ENCODE peak calls at places on chromosomes 3 and 15, in six cellular contexts. M is HCEC 1CT, I is NCI-H1092 treated with DMSO at 0.1 percent for 48 hours, W is mesendoderm, T is NCI-H345, H is cardiac muscle cell. B is an unnamed sample.
A peak's percentile ranks its signal among the peaks of the same experiment; 100 is the strongest.

GRCh38 chr3:57110797-57111196 is 50.3 kb downstream of the SPATA12 start:
- DNase-seq in M (no peak), I (peak; percentile 61), W (no peak), T (peak; percentile 86), H (peak; percentile 25), B (no peak)

GRCh38 chr15:89177633-89178306 is 43.6 kb downstream of the RLBP1 start:
- DNase-seq in M (peak; percentile 52), I (peak; percentile 32), W (peak; percentile 78), T (peak; percentile 26), H (peak; percentile 71), B (peak; percentile 56)

GRCh38 chr15:33098082-33099058 is 96.1 kb downstream of the FMN1 start:
- DNase-seq in M (peak; percentile 93), I (no peak), W (peak; percentile 68), T (no peak), H (no peak), B (no peak)

GRCh38 chr3:81308296-81308695 is 453.1 kb downstream of the GBE1 start:
- DNase-seq in M (peak; percentile 26), I (no peak), W (peak; percentile 4), T (no peak), H (no peak), B (no peak)

GRCh38 chr15:65812467-65812866 is 20.4 kb upstream of the DENND4A start:
- DNase-seq in M (no peak), I (no peak), W (no peak), T (no peak), H (no peak), B (no peak)

GRCh38 chr3:128033102-128033501 is 19.1 kb upstream of the SEC61A1 start:
- DNase-seq in M (no peak), I (no peak), W (no peak), T (no peak), H (no peak), B (no peak)

GRCh38 chr3:15585111-15585844 is 16.1 kb downstream of the HACL1 start:
- DNase-seq in M (no peak), I (no peak), W (no peak), T (no peak), H (no peak), B (no peak)

GRCh38 chr3:53495518-53496501 is 1.4 kb downstream of the CACNA1D start:
- DNase-seq in M (no peak), I (peak; percentile 25), W (no peak), T (peak; percentile 47), H (peak; percentile 46), B (no peak)

GRCh38 chr3:30673425-30674341 is 67.3 kb downstream of the TGFBR2 start:
- DNase-seq in M (no peak), I (no peak), W (no peak), T (no peak), H (no peak), B (no peak)

GRCh38 chr3:170414202-170414663 is 4.4 kb upstream of the CLDN11 start:
- DNase-seq in M (peak; percentile 93), I (peak; percentile 64), W (peak; percentile 82), T (peak; percentile 53), H (peak; percentile 77), B (peak; percentile 75)

GRCh38 chr15:82272154-82272553 is 9.5 kb downstream of the SAXO2 start:
- DNase-seq in M (no peak), I (no peak), W (peak; percentile 88), T (no peak), H (no peak), B (no peak)

GRCh38 chr3:101850327-101851048 is 1.2 kb downstream of the NFKBIZ start:
- DNase-seq in M (peak; percentile 69), I (no peak), W (no peak), T (no peak), H (no peak), B (no peak)

GRCh38 chr15:58261368-58261767 is 123.2 kb downstream of the AQP9 start:
- DNase-seq in M (no peak), I (no peak), W (no peak), T (no peak), H (no peak), B (no peak)

GRCh38 chr3:186971578-186971977 is 41.3 kb downstream of the ST6GAL1 start:
- DNase-seq in M (no peak), I (no peak), W (no peak), T (no peak), H (no peak), B (no peak)

GRCh38 chr3:114939920-114940319 is 207.2 kb downstream of the ZBTB20 start:
- DNase-seq in M (no peak), I (peak; percentile 71), W (no peak), T (no peak), H (no peak), B (no peak)

GRCh38 chr15:35062164-35063099 is 22.7 kb downstream of the NANOGP8 start:
- DNase-seq in M (no peak), I (no peak), W (no peak), T (no peak), H (no peak), B (no peak)

GRCh38 chr3:149448331-149448831 is 26.1 kb upstream of the TM4SF4 start:
- DNase-seq in M (peak; percentile 87), I (no peak), W (no peak), T (no peak), H (no peak), B (no peak)

GRCh38 chr3:73868688-73869315 is 244.1 kb upstream of the PDZRN3 start:
- DNase-seq in M (peak; percentile 34), I (peak; percentile 55), W (peak; percentile 45), T (peak; percentile 54), H (peak; percentile 57), B (peak; percentile 2)

GRCh38 chr3:52775877-52776276 is 1.5 kb upstream of the ITIH1 start:
- DNase-seq in M (no peak), I (no peak), W (no peak), T (no peak), H (no peak), B (no peak)

GRCh38 chr3:123327956-123328850 is 120.7 kb downstream of the ADCY5 start:
- DNase-seq in M (no peak), I (no peak), W (no peak), T (no peak), H (no peak), B (no peak)

GRCh38 chr15:31312220-31312619 is 14.4 kb upstream of the KLF13 start:
- DNase-seq in M (no peak), I (no peak), W (no peak), T (no peak), H (no peak), B (no peak)

B was measured in K562.